ENCODE peak calls at places on chromosomes 6 and 20, in eight cellular contexts. Q, L, T, O, W, U, A and B are unnamed samples.
A peak's percentile ranks its signal among the peaks of the same experiment; 100 is the strongest.

GRCh38 chr20:4234128-4234527 is 218.8 kb upstream of the RNF24 start:
- DNase-seq in Q (no peak), L (no peak), U (no peak), T (peak; percentile 43), O (no peak), W (no peak), A (peak; percentile 84), B (no peak)

GRCh38 chr6:44003345-44004061 is 123.7 kb downstream of the MRPL14 start:
- DNase-seq in U (peak; percentile 67), L (no peak), W (peak; percentile 65), T (peak; percentile 31), Q (no peak), A (no peak), O (no peak), B (no peak)

GRCh38 chr20:63362426-63363009 is 1.4 kb upstream of the CHRNA4 start:
- DNase-seq in A (no peak), U (no peak), T (no peak), Q (no peak), W (no peak), L (no peak), O (no peak), B (no peak)

GRCh38 chr20:10613911-10614310 is 59.9 kb downstream of the JAG1 start:
- DNase-seq in T (no peak), L (no peak), A (no peak), W (no peak), Q (no peak), O (no peak), U (no peak), B (no peak)

GRCh38 chr6:15245361-15246216 is at the start of gene JARID2:
- DNase-seq in W (peak; percentile 99), A (peak; percentile 97), T (peak; percentile 99), U (peak; percentile 94), Q (peak; percentile 99), L (peak; percentile 98), O (peak; percentile 98), B (peak; percentile 90)

GRCh38 chr20:53919886-53920285 is 150.5 kb downstream of the BCAS1 start:
- DNase-seq in T (no peak), U (no peak), L (no peak), A (no peak), O (no peak), W (no peak), Q (no peak), B (no peak)

GRCh38 chr6:37704066-37704465 is 6.4 kb upstream of the MDGA1 start:
- DNase-seq in T (no peak), L (no peak), A (no peak), O (no peak), W (peak; percentile 49), U (no peak), Q (no peak), B (no peak)

GRCh38 chr6:24140572-24140971 is 14.6 kb downstream of the NRSN1 start:
- DNase-seq in A (no peak), O (no peak), Q (no peak), W (no peak), T (no peak), U (no peak), L (peak; percentile 65), B (no peak)

GRCh38 chr6:56593801-56594318 is 48.8 kb downstream of the DST start:
- DNase-seq in O (no peak), T (no peak), Q (no peak), A (peak; percentile 37), W (no peak), L (peak; percentile 37), U (peak; percentile 70), B (no peak)

GRCh38 chr20:63316502-63316921 is 23.5 kb downstream of the COL20A1 start:
- DNase-seq in U (no peak), W (no peak), O (no peak), A (no peak), Q (no peak), T (peak; percentile 5), L (no peak), B (no peak)